ENCODE peak calls at places on chromosomes 11 and 22, in nine cellular contexts. T, C, E, X, P, D, Y, R and G are unnamed samples.

GRCh38 chr11:114618139-114618538 is 22.6 kb upstream of the NXPE4 start:
- DNase-seq in T (no peak), C (no peak), E (no peak), X (no peak), P (no peak), D (no peak), Y (no peak), R (no peak), G (no peak)

GRCh38 chr11:11717064-11717725 is 95.4 kb upstream of the GALNT18 start:
- DNase-seq in T (no peak), C (no peak), E (no peak), X (peak), P (no peak), D (no peak), Y (no peak), R (no peak), G (no peak)

GRCh38 chr11:122714021-122714420 is 58.5 kb downstream of the UBASH3B start:
- DNase-seq in T (no peak), C (no peak), E (no peak), X (no peak), P (no peak), D (no peak), Y (no peak), R (no peak), G (no peak)

GRCh38 chr22:49967333-49968241 is 7.0 kb downstream of the PIM3 start:
- DNase-seq in T (peak), C (no peak), E (peak), X (no peak), P (peak), D (peak), Y (peak), R (no peak), G (peak)

GRCh38 chr11:6705905-6706535 is 22.9 kb upstream of the MRPL17 start:
- DNase-seq in T (peak), C (no peak), E (no peak), X (peak), P (no peak), D (no peak), Y (peak), R (no peak), G (no peak)

GRCh38 chr11:10699072-10699471 is 5.5 kb upstream of the IRAG1 start:
- DNase-seq in T (no peak), C (no peak), E (no peak), X (no peak), P (no peak), D (no peak), Y (no peak), R (no peak), G (no peak)

GRCh38 chr11:60056349-60056969 is at the start of gene MS4A3:
- DNase-seq in T (no peak), C (no peak), E (no peak), X (no peak), P (peak), D (no peak), Y (peak), R (no peak), G (no peak)

GRCh38 chr11:95074806-95075563 is 8.3 kb downstream of the SRSF8 start:
- DNase-seq in T (no peak), C (no peak), E (peak), X (no peak), P (no peak), D (peak), Y (no peak), R (no peak), G (peak)

GRCh38 chr22:41262250-41262765 is 21.6 kb upstream of the CHADL start:
- DNase-seq in T (no peak), C (no peak), E (no peak), X (no peak), P (no peak), D (no peak), Y (no peak), R (no peak), G (no peak)

GRCh38 chr11:44016546-44017442 is 31.0 kb upstream of the ACCSL start:
- DNase-seq in T (no peak), C (no peak), E (no peak), X (no peak), P (no peak), D (no peak), Y (no peak), R (no peak), G (no peak)

GRCh38 chr11:72786305-72787261 is 7.3 kb downstream of the STARD10 start:
- DNase-seq in T (no peak), C (no peak), E (peak), X (no peak), P (no peak), D (no peak), Y (peak), R (no peak), G (no peak)
- H3K27ac ChIP-seq in T (no peak), C (no peak), E (peak), X (no peak), P (peak), D (no peak), Y (no peak), R (no peak), G (no peak)

DNA sequence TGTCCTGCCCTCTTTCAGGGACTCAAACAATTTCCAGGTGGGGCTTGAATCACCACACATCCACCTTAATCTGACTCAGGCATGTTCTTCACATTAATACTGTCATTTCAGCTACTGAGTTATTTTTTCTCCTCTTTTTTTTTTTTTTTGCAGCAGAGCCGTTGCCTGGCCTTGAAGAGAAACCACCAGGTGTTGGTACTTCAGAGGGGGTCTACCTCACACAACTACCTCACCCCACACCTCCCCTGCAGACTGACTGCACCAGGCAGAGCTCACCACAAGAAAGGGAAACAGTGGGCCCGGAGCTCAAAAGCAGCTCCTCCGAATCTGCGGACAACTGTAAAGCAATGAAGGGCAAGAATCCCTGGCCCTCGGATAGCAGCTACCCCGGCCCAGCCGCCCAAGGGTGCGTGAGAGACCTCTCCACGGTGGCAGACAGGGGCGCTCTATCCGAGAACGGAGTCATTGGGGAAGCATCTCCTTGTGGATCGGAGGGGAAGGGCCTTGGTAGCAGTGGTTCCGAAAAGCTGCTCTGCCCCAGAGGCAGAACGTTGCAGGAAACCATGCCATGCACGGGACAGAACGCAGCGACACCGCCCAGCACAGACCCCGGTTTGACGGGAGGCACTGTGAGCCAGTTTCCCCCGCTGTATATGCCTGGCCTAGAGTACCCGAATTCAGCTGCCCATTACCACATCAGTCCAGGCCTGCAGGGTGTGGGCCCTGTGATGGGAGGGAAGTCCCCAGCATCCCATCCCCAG is 15.1 kb upstream of the SLC25A18 start:
- DNase-seq in T (no peak), C (no peak), E (no peak), X (no peak), P (no peak), D (no peak), Y (no peak), R (no peak), G (no peak)
- TF ChIP-seq CTCF in T (no peak), C (no peak), E (no peak), X (no peak), P (no peak), D (no peak), Y (no peak), R (no peak), G (no peak)

GRCh38 chr11:33868646-33869461 is 23.0 kb downstream of the LMO2 start:
- DNase-seq in T (no peak), C (no peak), E (no peak), X (no peak), P (no peak), D (peak), Y (peak), R (no peak), G (peak)
- H3K27ac ChIP-seq in T (peak), C (peak), E (peak), X (peak), P (peak), D (peak), Y (no peak), R (no peak), G (peak)

GRCh38 chr11:7775689-7776088 is 21.1 kb downstream of the OR5P2 start:
- DNase-seq in T (no peak), C (no peak), E (no peak), X (no peak), P (no peak), D (no peak), Y (no peak), R (no peak), G (no peak)
- TF ChIP-seq CTCF in T (no peak), C (no peak), E (no peak), X (no peak), P (no peak), D (no peak), Y (peak), R (no peak), G (no peak)

DNA sequence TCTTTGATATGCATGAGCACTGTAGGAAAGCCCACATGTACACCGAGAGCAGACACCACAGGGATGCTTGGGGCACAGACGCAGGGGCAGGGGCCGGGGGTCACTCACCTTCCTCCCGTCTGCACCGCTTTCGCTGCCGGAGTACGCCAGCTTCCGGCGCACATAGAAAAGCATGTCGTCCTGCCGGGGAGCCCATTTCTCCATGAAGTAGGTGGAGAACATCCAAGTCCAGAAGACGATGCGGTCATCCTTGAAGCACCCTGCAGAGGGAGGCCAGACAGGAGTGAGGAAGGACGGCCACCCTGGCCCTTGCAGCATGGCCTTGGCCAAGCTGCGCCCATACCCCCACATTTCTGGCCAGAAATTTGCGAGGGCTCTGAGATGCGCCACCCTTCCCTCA is 28.8 kb downstream of the KIAA0930 start:
- DNase-seq in T (no peak), C (no peak), E (no peak), X (no peak), P (no peak), D (no peak), Y (no peak), R (no peak), G (no peak)
- H3K27ac ChIP-seq in T (peak), C (peak), E (peak), X (peak), P (peak), D (peak), Y (no peak), R (no peak), G (no peak)